ENCODE peak calls at places on chromosomes 12 and 14, in six cellular contexts. C, V, T, Z, X and W are unnamed samples.

GRCh38 chr14:65103150-65103760 is 938 bp upstream of the MAX start:
- DNase-seq in C (no peak), V (no peak), T (no peak), Z (peak), X (no peak), W (no peak)

GRCh38 chr12:40688085-40688725 is 4.0 kb upstream of the CNTN1 start:
- DNase-seq in C (no peak), V (no peak), T (no peak), Z (no peak), X (no peak), W (peak)

GRCh38 chr14:104319489-104320241 is 181.3 kb downstream of the KIF26A start:
- DNase-seq in C (no peak), V (no peak), T (peak), Z (no peak), X (no peak), W (no peak)

GRCh38 chr12:59322473-59322872 is 273.4 kb upstream of the SLC16A7 start:
- DNase-seq in C (no peak), V (no peak), T (peak), Z (no peak), X (no peak), W (peak)

GRCh38 chr14:38553586-38553985 is 297.7 kb upstream of the CLEC14A start:
- DNase-seq in C (no peak), V (no peak), T (no peak), Z (no peak), X (no peak), W (no peak)

GRCh38 chr14:21894003-21894897 is 220.6 kb upstream of the OR4E1 start:
- DNase-seq in C (no peak), V (no peak), T (peak), Z (peak), X (no peak), W (peak)

GRCh38 chr14:86826641-86827040 is 1166.3 kb downstream of the GALC start:
- DNase-seq in C (no peak), V (no peak), T (no peak), Z (no peak), X (no peak), W (no peak)

GRCh38 chr12:65248656-65249633 is 29.5 kb upstream of the MSRB3 start:
- DNase-seq in C (no peak), V (no peak), T (no peak), Z (no peak), X (peak), W (no peak)

GRCh38 chr12:53219956-53220856 is 11.8 kb downstream of the RARG start:
- DNase-seq in C (peak), V (peak), T (peak), Z (peak), X (peak), W (peak)

GRCh38 chr14:44945264-44945663 is 16.5 kb downstream of the KLHL28 start:
- DNase-seq in C (no peak), V (no peak), T (no peak), Z (no peak), X (no peak), W (no peak)

GRCh38 chr14:103103461-103104388 is 9.2 kb downstream of the EXOC3L4 start:
- DNase-seq in C (peak), V (no peak), T (peak), Z (peak), X (no peak), W (no peak)

GRCh38 chr14:74980398-74980745 is 22.3 kb upstream of the EIF2B2 start:
- DNase-seq in C (no peak), V (no peak), T (no peak), Z (no peak), X (no peak), W (no peak)

GRCh38 chr12:22609501-22609900 is 15.5 kb upstream of the ETNK1 start:
- DNase-seq in C (no peak), V (no peak), T (no peak), Z (no peak), X (no peak), W (no peak)

GRCh38 chr12:64627781-64628180 is 17.5 kb downstream of the RASSF3 start:
- DNase-seq in C (no peak), V (no peak), T (no peak), Z (no peak), X (no peak), W (no peak)

GRCh38 chr12:65122661-65123060 is 1.6 kb upstream of the WIF1 start:
- DNase-seq in C (no peak), V (no peak), T (no peak), Z (no peak), X (no peak), W (no peak)

GRCh38 chr14:92540472-92541048 is 27.0 kb downstream of the RIN3 start:
- DNase-seq in C (peak), V (peak), T (peak), Z (peak), X (peak), W (peak)

GRCh38 chr12:19236656-19237055 is 107.1 kb downstream of the PLEKHA5 start:
- DNase-seq in C (no peak), V (peak), T (no peak), Z (no peak), X (no peak), W (no peak)

GRCh38 chr12:110403975-110404675 is 617 bp upstream of the ANAPC7 start:
- DNase-seq in C (peak), V (peak), T (peak), Z (peak), X (peak), W (peak)

GRCh38 chr12:27334052-27334720 is 1.6 kb downstream of the BMAL2 start:
- DNase-seq in C (no peak), V (no peak), T (no peak), Z (peak), X (no peak), W (no peak)

GRCh38 chr12:65952737-65953209 is 128.5 kb downstream of the HMGA2 start:
- DNase-seq in C (no peak), V (no peak), T (no peak), Z (no peak), X (no peak), W (no peak)

GRCh38 chr14:33950320-33951182 is at the start of gene EGLN3:
- DNase-seq in C (peak), V (peak), T (peak), Z (no peak), X (peak), W (peak)

GRCh38 chr14:77040059-77040308 is 11.5 kb upstream of the IRF2BPL start:
- DNase-seq in C (no peak), V (no peak), T (no peak), Z (no peak), X (no peak), W (no peak)

GRCh38 chr14:63492391-63492790 is 50.8 kb downstream of the PPP2R5E start:
- DNase-seq in C (no peak), V (no peak), T (no peak), Z (no peak), X (no peak), W (no peak)

GRCh38 chr14:32364941-32365340 is 35.8 kb downstream of the AKAP6 start:
- DNase-seq in C (no peak), V (no peak), T (no peak), Z (no peak), X (no peak), W (no peak)

GRCh38 chr14:99654235-99655000 is 9.5 kb downstream of the HHIPL1 start:
- DNase-seq in C (peak), V (no peak), T (peak), Z (no peak), X (no peak), W (peak)

GRCh38 chr14:105136401-105137322 is 31.9 kb downstream of the JAG2 start:
- DNase-seq in C (no peak), V (no peak), T (no peak), Z (no peak), X (no peak), W (no peak)

GRCh38 chr12:82359115-82359478 is 768 bp downstream of the METTL25 start:
- DNase-seq in C (no peak), V (no peak), T (no peak), Z (peak), X (no peak), W (no peak)

GRCh38 chr12:57746025-57746424 is 1.2 kb downstream of the TSPAN31 start:
- DNase-seq in C (no peak), V (no peak), T (no peak), Z (no peak), X (no peak), W (no peak)
- TF ChIP-seq POLR2A in C (no peak), V (no peak), T (no peak), Z (peak), X (no peak), W (no peak)

GRCh38 chr14:24429395-24430142 is at the start of the genes CBLN3 and KHNYN:
- DNase-seq in C (peak), V (peak), T (peak), Z (peak), X (peak), W (peak)

GRCh38 chr14:24432259-24433131 is 2.7 kb downstream of the KHNYN start:
- DNase-seq in C (no peak), V (no peak), T (no peak), Z (no peak), X (no peak), W (no peak)

GRCh38 chr14:24430143-24430681 is 458 bp downstream of the KHNYN start:
- DNase-seq in C (peak), V (peak), T (peak), Z (peak), X (no peak), W (peak)

GRCh38 chr14:24431569-24432258 is 2.0 kb downstream of the KHNYN start:
- DNase-seq in C (peak), V (peak), T (peak), Z (peak), X (peak), W (peak)

GRCh38 chr14:24430682-24431568 is 1.2 kb downstream of the KHNYN start:
- DNase-seq in C (no peak), V (peak), T (peak), Z (peak), X (no peak), W (peak)
- TF ChIP-seq CTCF in C (no peak), V (no peak), T (no peak), Z (no peak), X (no peak), W (no peak)

DNA sequence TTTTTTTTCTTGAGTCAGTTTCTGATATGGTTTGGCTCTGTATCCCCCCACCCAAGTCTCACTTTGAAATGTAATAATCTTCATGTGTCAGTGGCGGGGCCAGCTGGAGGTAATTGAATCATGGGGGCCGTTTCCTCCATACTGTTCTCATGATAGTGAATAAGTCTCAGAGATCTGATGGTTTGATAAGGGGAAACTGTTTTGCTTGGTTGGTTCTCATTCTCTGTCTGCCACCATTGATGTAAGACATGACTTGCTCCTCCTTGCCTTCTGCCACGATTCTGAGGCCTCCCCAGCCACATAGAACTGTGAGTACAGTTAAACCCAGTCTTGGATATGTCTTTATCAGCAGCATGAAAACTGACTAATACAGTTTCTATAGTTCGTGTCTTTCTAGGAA is 42.9 kb downstream of the WNK1 start:
- DNase-seq in C (no peak), V (no peak), T (no peak), Z (peak), X (no peak), W (no peak)
- TF ChIP-seq POLR2A in C (no peak), V (no peak), T (no peak), Z (no peak), X (no peak), W (no peak)

GRCh38 chr14:78790262-78790661 is 620.1 kb downstream of the NRXN3 start:
- DNase-seq in C (no peak), V (no peak), T (no peak), Z (peak), X (no peak), W (no peak)
- TF ChIP-seq CTCF in C (no peak), V (no peak), T (no peak), Z (no peak), X (no peak), W (peak)

DNA sequence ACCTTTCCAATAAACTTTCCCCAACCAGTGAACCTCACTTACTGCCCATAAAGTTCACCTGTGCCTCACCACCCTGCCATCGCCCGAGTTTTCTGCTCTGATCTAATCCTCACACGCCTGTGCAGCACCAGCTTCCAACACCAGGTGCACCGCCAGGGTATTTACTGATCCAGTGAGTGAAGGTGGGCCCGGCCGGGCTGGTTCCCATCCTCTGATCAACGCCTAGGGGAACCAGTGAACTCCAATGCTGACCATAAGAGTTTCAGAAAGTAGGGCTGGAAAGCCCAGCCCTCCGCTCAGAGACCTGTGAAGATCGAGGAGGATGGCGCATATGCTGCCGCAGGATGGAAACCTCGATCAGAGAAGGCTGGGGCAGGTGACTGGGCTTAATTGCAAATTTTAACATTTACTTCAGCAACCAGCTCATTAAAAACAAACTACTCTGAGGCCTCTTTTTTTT is 685 bp upstream of the MYL6B start:
- DNase-seq in C (peak), V (no peak), T (peak), Z (no peak), X (peak), W (peak)
- TF ChIP-seq POLR2A in C (no peak), V (no peak), T (no peak), Z (no peak), X (peak), W (no peak)

DNA sequence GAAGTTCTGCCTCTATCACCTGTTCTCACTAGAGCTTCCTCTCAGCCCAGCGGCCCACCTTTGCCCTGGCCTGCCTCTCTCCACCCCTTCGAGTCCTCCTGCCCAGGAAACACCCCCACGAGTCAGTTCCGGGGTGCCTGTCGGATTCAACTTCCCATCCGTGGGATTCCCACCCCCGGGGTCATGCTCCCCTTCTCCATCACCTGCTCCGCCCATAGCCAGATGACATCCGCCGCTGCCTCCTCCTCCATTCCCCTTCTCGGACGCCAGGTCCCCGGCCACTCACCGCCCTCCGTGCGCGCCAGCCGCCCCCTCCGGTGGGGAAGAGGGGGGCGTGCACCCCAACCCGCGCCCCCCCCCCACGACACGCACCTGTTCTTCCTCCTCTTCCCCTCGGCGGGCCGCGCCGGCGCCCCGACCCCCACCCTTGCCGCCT is 758 bp downstream of the SPPL3 start:
- DNase-seq in C (peak), V (peak), T (peak), Z (peak), X (no peak), W (peak)
- TF ChIP-seq CTCF in C (no peak), V (no peak), T (no peak), Z (no peak), X (no peak), W (no peak)

GRCh38 chr12:24948452-24948815 is 467 bp downstream of the BCAT1 start:
- DNase-seq in C (no peak), V (no peak), T (no peak), Z (peak), X (no peak), W (no peak)

GRCh38 chr12:24950231-24950834 is 1.4 kb upstream of the BCAT1 start:
- DNase-seq in C (no peak), V (no peak), T (no peak), Z (no peak), X (no peak), W (no peak)

GRCh38 chr12:24945822-24946221 is 3.1 kb downstream of the BCAT1 start:
- DNase-seq in C (no peak), V (no peak), T (no peak), Z (peak), X (no peak), W (no peak)

GRCh38 chr12:24947541-24948451 is 1.1 kb downstream of the BCAT1 start:
- DNase-seq in C (no peak), V (no peak), T (no peak), Z (peak), X (no peak), W (no peak)

DNA sequence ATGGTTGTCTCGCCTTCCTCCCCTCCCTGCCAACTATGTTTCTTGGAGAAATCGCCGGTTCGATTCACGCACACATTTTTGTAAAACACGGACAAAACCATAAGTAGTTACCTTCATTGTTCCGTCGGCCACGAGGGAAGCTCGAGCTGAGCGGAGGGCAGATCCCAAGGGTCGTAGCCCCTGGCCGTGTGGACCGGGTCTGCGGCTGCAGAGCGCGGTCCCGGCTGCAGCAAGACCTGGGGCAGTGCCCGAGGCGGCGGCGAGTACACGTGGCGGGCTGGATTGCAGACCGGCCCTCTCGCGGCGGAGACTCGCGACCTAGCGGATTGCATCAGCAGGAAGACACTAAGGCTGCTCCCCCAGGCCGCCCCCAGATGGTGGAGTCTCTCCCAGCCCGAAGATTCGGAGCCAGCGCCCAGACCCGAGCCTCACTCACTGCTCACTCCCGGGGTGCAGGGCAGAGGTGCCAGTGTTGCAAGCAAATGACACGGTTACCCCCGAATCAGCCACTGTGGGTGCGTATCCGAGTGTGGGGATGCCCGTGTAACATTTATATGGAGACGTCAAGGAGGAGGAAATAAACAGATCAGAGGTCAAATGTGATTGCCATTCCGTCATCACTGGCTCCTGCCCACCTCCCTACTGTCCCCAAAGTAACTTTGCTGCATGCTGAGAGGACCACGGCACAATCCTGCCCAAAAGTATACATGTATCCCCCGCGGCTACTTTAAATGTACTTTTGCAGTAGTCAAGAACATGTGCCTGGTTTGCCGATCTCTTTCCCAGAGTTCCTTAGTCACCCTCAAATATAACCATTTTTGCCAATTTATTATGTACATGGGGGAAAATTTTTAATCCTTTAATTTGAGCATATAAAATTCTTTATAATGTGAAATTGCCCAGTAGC is at the start of gene BCAT1:
- DNase-seq in C (peak), V (peak), T (peak), Z (peak), X (no peak), W (peak)
- TF ChIP-seq POLR2A in C (no peak), V (no peak), T (no peak), Z (peak), X (no peak), W (no peak)

DNA sequence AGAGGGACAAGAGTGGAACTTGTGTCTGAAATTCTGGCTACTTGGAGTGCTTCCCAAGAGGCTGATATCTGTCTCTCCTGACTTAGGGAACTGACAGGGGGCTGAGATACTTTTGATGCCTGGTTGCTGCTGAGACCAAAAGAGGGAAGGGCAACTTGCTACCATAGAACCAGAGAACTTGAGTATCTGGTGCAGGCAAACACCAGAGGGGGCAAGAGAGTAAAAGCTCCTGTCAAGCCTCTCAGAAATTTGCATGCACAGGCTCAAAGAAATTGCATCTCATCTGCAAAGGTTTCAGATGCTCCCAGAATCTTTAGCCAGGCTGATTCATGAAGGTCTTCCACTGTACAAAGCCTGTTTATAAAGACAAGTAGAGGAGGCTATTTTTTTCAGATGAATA is 391.3 kb upstream of the FOXG1 start:
- DNase-seq in C (no peak), V (no peak), T (no peak), Z (peak), X (no peak), W (peak)
- TF ChIP-seq CTCF in C (no peak), V (no peak), T (no peak), Z (peak), X (no peak), W (peak)